ENCODE peak calls at places on chromosomes 16 and 17, in four cellular contexts. J is glutamatergic neuron, L is mesendoderm, V is EL. T is an unnamed sample.

GRCh38 chr16:83095926-83096692 is 469.3 kb downstream of the CDH13 start:
- DNase-seq in L (no peak), V (peak; percentile 65), J (no peak), T (no peak)

GRCh38 chr17:77792626-77793025 is 165.9 kb upstream of the TNRC6C start:
- DNase-seq in L (no peak), J (peak; percentile 6), V (no peak), T (no peak)

GRCh38 chr16:11256657-11257130 is 690 bp upstream of the SOCS1 start:
- DNase-seq in J (peak; percentile 80), V (peak; percentile 70), L (peak; percentile 67), T (peak; percentile 71)

GRCh38 chr16:50505714-50506542 is 42.3 kb upstream of the NKD1 start:
- DNase-seq in J (peak; percentile 86), L (peak; percentile 87), V (no peak), T (no peak)

GRCh38 chr16:88920618-88921602 is 54.5 kb upstream of the PABPN1L start:
- DNase-seq in V (peak; percentile 54), L (no peak), J (peak; percentile 48), T (peak; percentile 53)

GRCh38 chr17:81537343-81537855 is 9.2 kb downstream of the FSCN2 start:
- DNase-seq in J (peak; percentile 62), V (no peak), L (peak; percentile 65), T (no peak)

GRCh38 chr17:67594115-67594878 is 123.4 kb upstream of the NOL11 start:
- DNase-seq in V (no peak), J (no peak), L (no peak), T (no peak)

GRCh38 chr17:2995362-2995761 is 68.0 kb downstream of the OR1D5 start:
- DNase-seq in V (no peak), L (no peak), J (no peak), T (no peak)

GRCh38 chr17:5110816-5111215 is 862 bp downstream of the ZNF232 start:
- DNase-seq in L (peak; percentile 69), V (no peak), J (no peak), T (no peak)

GRCh38 chr17:45086346-45086745 is 25.2 kb downstream of the NMT1 start:
- DNase-seq in L (no peak), J (no peak), V (no peak), T (no peak)

GRCh38 chr17:45235071-45236001 is 13.7 kb downstream of the FMNL1 start:
- DNase-seq in J (peak; percentile 86), V (peak; percentile 74), L (peak; percentile 84), T (peak; percentile 56)

GRCh38 chr17:68886401-68886800 is 68.8 kb downstream of the ABCA8 start:
- DNase-seq in L (no peak), J (no peak), V (no peak), T (no peak)

GRCh38 chr17:63445571-63446217 is 412 bp downstream of the CYB561 start:
- DNase-seq in V (peak; percentile 57), J (peak; percentile 80), L (peak; percentile 87), T (peak; percentile 79)

GRCh38 chr17:15954222-15954621 is 9.3 kb downstream of the ADORA2B start:
- DNase-seq in J (no peak), V (peak; percentile 99), L (no peak), T (peak; percentile 84)

GRCh38 chr17:73874008-73874407 is 229.8 kb upstream of the SDK2 start:
- DNase-seq in L (no peak), J (no peak), V (no peak), T (no peak)

GRCh38 chr17:6231886-6232767 is 161.9 kb downstream of the WSCD1 start:
- DNase-seq in L (peak; percentile 61), J (no peak), V (peak; percentile 52), T (peak; percentile 48)

GRCh38 chr16:31365131-31365865 is 10.3 kb downstream of the ITGAX start:
- DNase-seq in V (no peak), J (no peak), L (no peak), T (no peak)

GRCh38 chr16:4920826-4921225 is 16.1 kb downstream of the PPL start:
- DNase-seq in J (no peak), V (no peak), L (no peak), T (peak; percentile 56)

GRCh38 chr17:48997827-48998556 is 807 bp downstream of the IGF2BP1 start:
- DNase-seq in J (peak; percentile 52), V (no peak), L (no peak), T (no peak)

GRCh38 chr17:2634361-2634960 is 41.0 kb downstream of the PAFAH1B1 start:
- DNase-seq in V (peak; percentile 14), J (no peak), L (peak; percentile 62), T (peak; percentile 56)

GRCh38 chr16:67223992-67224391 is 2.9 kb upstream of the TMEM208 start:
- DNase-seq in V (no peak), L (peak; percentile 19), J (no peak), T (no peak)

GRCh38 chr16:83441523-83441922 is 366.3 kb upstream of the HSBP1 start:
- DNase-seq in J (no peak), L (no peak), V (peak; percentile 39), T (no peak)

GRCh38 chr17:8935194-8935593 is 30.3 kb downstream of the PIK3R5 start:
- DNase-seq in V (peak; percentile 15), L (peak; percentile 26), J (no peak), T (peak; percentile 44)

GRCh38 chr17:82943751-82944150 is 103.9 kb upstream of the ZNF750 start:
- DNase-seq in J (no peak), L (no peak), V (no peak), T (no peak)

GRCh38 chr17:64385187-64386083 is 5.2 kb downstream of the PECAM1 start:
- DNase-seq in V (peak; percentile 92), J (no peak), L (peak; percentile 19), T (peak; percentile 95)

GRCh38 chr16:6682142-6682811 is 650.4 kb upstream of the RBFOX1 start:
- DNase-seq in J (peak; percentile 66), L (peak; percentile 84), V (no peak), T (no peak)

GRCh38 chr16:79265701-79266100 is 334.8 kb downstream of the MAF start:
- DNase-seq in J (no peak), V (no peak), L (no peak), T (no peak)

GRCh38 chr17:19454074-19454473 is 43.0 kb downstream of the RNF112 start:
- DNase-seq in L (peak; percentile 67), V (no peak), J (no peak), T (no peak)

GRCh38 chr16:60818471-60818870 is 1217.8 kb downstream of the CDH8 start:
- DNase-seq in V (no peak), L (no peak), J (no peak), T (no peak)

GRCh38 chr16:27241658-27242057 is 26.9 kb downstream of the NSMCE1 start:
- DNase-seq in J (no peak), V (peak; percentile 25), L (no peak), T (no peak)

GRCh38 chr16:79601092-79601977 is 798 bp upstream of the MAF start:
- DNase-seq in J (peak; percentile 52), L (peak; percentile 58), V (no peak), T (no peak)